ENCODE peak calls at places on chromosomes 13 and 19, in eight cellular contexts. One of them, this sample, is unnamed. For H3K27me3, the result is how much of the 10 kb centered on the place peaks cover.

GRCh38 chr13:105059786-105060185 is 1475.7 kb downstream of the EFNB2 start:
- DNase-seq in heart right ventricle: no peak
- DNase-seq in GM23338: no peak
- DNase-seq in CD8-positive, alpha-beta T cell: no peak
- DNase-seq in uterus: no peak
- DNase-seq in ascending aorta: no peak
- DNase-seq in hepatocyte: no peak
- DNase-seq in aorta: no peak
- DNase-seq in this sample: no peak

GRCh38 chr19:36257512-36257876 is 42.6 kb downstream of the ZNF146 start:
- DNase-seq in heart right ventricle: peak
- DNase-seq in GM23338: peak
- DNase-seq in CD8-positive, alpha-beta T cell: no peak
- DNase-seq in uterus: no peak
- DNase-seq in ascending aorta: no peak
- DNase-seq in hepatocyte: no peak
- DNase-seq in aorta: peak
- DNase-seq in this sample: no peak

GRCh38 chr13:112453874-112454647 is 77.9 kb downstream of the SPACA7 start:
- DNase-seq in heart right ventricle: no peak
- DNase-seq in GM23338: no peak
- DNase-seq in CD8-positive, alpha-beta T cell: peak
- DNase-seq in uterus: no peak
- DNase-seq in ascending aorta: no peak
- DNase-seq in hepatocyte: no peak
- DNase-seq in aorta: no peak
- DNase-seq in this sample: no peak

GRCh38 chr19:16327911-16328823 is 3.5 kb downstream of the KLF2 start:
- DNase-seq in heart right ventricle: peak
- DNase-seq in GM23338: no peak
- DNase-seq in CD8-positive, alpha-beta T cell: peak
- DNase-seq in uterus: peak
- DNase-seq in ascending aorta: peak
- DNase-seq in hepatocyte: peak
- DNase-seq in aorta: peak
- DNase-seq in this sample: peak

GRCh38 chr19:39372941-39373340 is 18.0 kb downstream of the PAF1 start:
- DNase-seq in heart right ventricle: no peak
- DNase-seq in GM23338: no peak
- DNase-seq in CD8-positive, alpha-beta T cell: no peak
- DNase-seq in uterus: no peak
- DNase-seq in ascending aorta: no peak
- DNase-seq in hepatocyte: no peak
- DNase-seq in aorta: peak
- DNase-seq in this sample: no peak

GRCh38 chr19:43575156-43575950 is at the start of the genes PINLYP and XRCC1:
- DNase-seq in heart right ventricle: peak
- DNase-seq in GM23338: peak
- DNase-seq in CD8-positive, alpha-beta T cell: peak
- DNase-seq in uterus: peak
- DNase-seq in ascending aorta: peak
- DNase-seq in hepatocyte: peak
- DNase-seq in aorta: peak
- DNase-seq in this sample: peak

GRCh38 chr13:114089341-114089740 is 43.1 kb downstream of the RASA3 start:
- DNase-seq in heart right ventricle: no peak
- DNase-seq in GM23338: no peak
- DNase-seq in CD8-positive, alpha-beta T cell: no peak
- DNase-seq in uterus: peak
- DNase-seq in ascending aorta: no peak
- DNase-seq in hepatocyte: no peak
- DNase-seq in aorta: peak
- DNase-seq in this sample: no peak

GRCh38 chr13:52155177-52155576 is 4.2 kb downstream of the NEK3 start:
- DNase-seq in heart right ventricle: no peak
- DNase-seq in GM23338: no peak
- DNase-seq in CD8-positive, alpha-beta T cell: no peak
- DNase-seq in uterus: no peak
- DNase-seq in ascending aorta: no peak
- DNase-seq in hepatocyte: no peak
- DNase-seq in aorta: no peak
- DNase-seq in this sample: peak

GRCh38 chr13:47945738-47946137 is 55.3 kb downstream of the SUCLA2 start:
- DNase-seq in heart right ventricle: no peak
- DNase-seq in GM23338: no peak
- DNase-seq in CD8-positive, alpha-beta T cell: no peak
- DNase-seq in uterus: no peak
- DNase-seq in ascending aorta: no peak
- DNase-seq in hepatocyte: peak
- DNase-seq in aorta: no peak
- DNase-seq in this sample: peak

GRCh38 chr13:32824671-32825070 is 191.6 kb upstream of the KL start:
- DNase-seq in heart right ventricle: no peak
- DNase-seq in GM23338: peak
- DNase-seq in CD8-positive, alpha-beta T cell: no peak
- DNase-seq in uterus: no peak
- DNase-seq in ascending aorta: no peak
- DNase-seq in hepatocyte: peak
- DNase-seq in aorta: no peak
- DNase-seq in this sample: no peak

GRCh38 chr13:37981932-37982331 is 112.4 kb upstream of the TRPC4 start:
- DNase-seq in heart right ventricle: no peak
- DNase-seq in GM23338: no peak
- DNase-seq in CD8-positive, alpha-beta T cell: no peak
- DNase-seq in uterus: no peak
- DNase-seq in ascending aorta: no peak
- DNase-seq in hepatocyte: no peak
- DNase-seq in aorta: no peak
- DNase-seq in this sample: peak
- H3K4me3 ChIP-seq in heart right ventricle: no peak
- H3K4me3 ChIP-seq in GM23338: no peak
- H3K4me3 ChIP-seq in CD8-positive, alpha-beta T cell: no peak
- H3K4me3 ChIP-seq in uterus: no peak
- H3K4me3 ChIP-seq in ascending aorta: no peak
- H3K4me3 ChIP-seq in hepatocyte: no peak
- H3K4me3 ChIP-seq in aorta: no peak
- H3K4me3 ChIP-seq in this sample: no peak

GRCh38 chr13:73367886-73368285 is 309.1 kb downstream of the KLF5 start:
- DNase-seq in heart right ventricle: no peak
- DNase-seq in GM23338: no peak
- DNase-seq in CD8-positive, alpha-beta T cell: no peak
- DNase-seq in uterus: no peak
- DNase-seq in ascending aorta: no peak
- DNase-seq in hepatocyte: no peak
- DNase-seq in aorta: no peak
- DNase-seq in this sample: peak
- H3K27ac ChIP-seq in heart right ventricle: no peak
- H3K27ac ChIP-seq in GM23338: no peak
- H3K27ac ChIP-seq in CD8-positive, alpha-beta T cell: no peak
- H3K27ac ChIP-seq in uterus: no peak
- H3K27ac ChIP-seq in ascending aorta: no peak
- H3K27ac ChIP-seq in hepatocyte: peak
- H3K27ac ChIP-seq in aorta: no peak
- H3K27ac ChIP-seq in this sample: peak

GRCh38 chr19:13037161-13037560 is 41.9 kb downstream of the NFIX start:
- DNase-seq in heart right ventricle: no peak
- DNase-seq in GM23338: no peak
- DNase-seq in CD8-positive, alpha-beta T cell: no peak
- DNase-seq in uterus: no peak
- DNase-seq in ascending aorta: no peak
- DNase-seq in hepatocyte: no peak
- DNase-seq in aorta: peak
- DNase-seq in this sample: no peak

GRCh38 chr19:13037718-13038117 is 42.4 kb downstream of the NFIX start:
- DNase-seq in heart right ventricle: no peak
- DNase-seq in GM23338: no peak
- DNase-seq in CD8-positive, alpha-beta T cell: no peak
- DNase-seq in uterus: no peak
- DNase-seq in ascending aorta: no peak
- DNase-seq in hepatocyte: no peak
- DNase-seq in aorta: no peak
- DNase-seq in this sample: no peak

GRCh38 chr19:13040232-13040915 is 45.1 kb downstream of the NFIX start:
- DNase-seq in heart right ventricle: no peak
- DNase-seq in GM23338: no peak
- DNase-seq in CD8-positive, alpha-beta T cell: no peak
- DNase-seq in uterus: no peak
- DNase-seq in ascending aorta: no peak
- DNase-seq in hepatocyte: no peak
- DNase-seq in aorta: no peak
- DNase-seq in this sample: no peak

GRCh38 chr19:13039211-13039789 is 44.0 kb downstream of the NFIX start:
- DNase-seq in heart right ventricle: no peak
- DNase-seq in GM23338: no peak
- DNase-seq in CD8-positive, alpha-beta T cell: no peak
- DNase-seq in uterus: no peak
- DNase-seq in ascending aorta: no peak
- DNase-seq in hepatocyte: no peak
- DNase-seq in aorta: no peak
- DNase-seq in this sample: no peak

GRCh38 chr19:13038306-13039210 is 43.3 kb downstream of the NFIX start:
- DNase-seq in heart right ventricle: no peak
- DNase-seq in GM23338: no peak
- DNase-seq in CD8-positive, alpha-beta T cell: no peak
- DNase-seq in uterus: no peak
- DNase-seq in ascending aorta: no peak
- DNase-seq in hepatocyte: no peak
- DNase-seq in aorta: no peak
- DNase-seq in this sample: no peak
- H3K27me3 ChIP-seq in heart right ventricle: under half
- H3K27me3 ChIP-seq in GM23338: under half
- H3K27me3 ChIP-seq in CD8-positive, alpha-beta T cell: under half
- H3K27me3 ChIP-seq in uterus: under half
- H3K27me3 ChIP-seq in ascending aorta: under half
- H3K27me3 ChIP-seq in hepatocyte: under half
- H3K27me3 ChIP-seq in aorta: under half
- H3K27me3 ChIP-seq in this sample: under half

DNA sequence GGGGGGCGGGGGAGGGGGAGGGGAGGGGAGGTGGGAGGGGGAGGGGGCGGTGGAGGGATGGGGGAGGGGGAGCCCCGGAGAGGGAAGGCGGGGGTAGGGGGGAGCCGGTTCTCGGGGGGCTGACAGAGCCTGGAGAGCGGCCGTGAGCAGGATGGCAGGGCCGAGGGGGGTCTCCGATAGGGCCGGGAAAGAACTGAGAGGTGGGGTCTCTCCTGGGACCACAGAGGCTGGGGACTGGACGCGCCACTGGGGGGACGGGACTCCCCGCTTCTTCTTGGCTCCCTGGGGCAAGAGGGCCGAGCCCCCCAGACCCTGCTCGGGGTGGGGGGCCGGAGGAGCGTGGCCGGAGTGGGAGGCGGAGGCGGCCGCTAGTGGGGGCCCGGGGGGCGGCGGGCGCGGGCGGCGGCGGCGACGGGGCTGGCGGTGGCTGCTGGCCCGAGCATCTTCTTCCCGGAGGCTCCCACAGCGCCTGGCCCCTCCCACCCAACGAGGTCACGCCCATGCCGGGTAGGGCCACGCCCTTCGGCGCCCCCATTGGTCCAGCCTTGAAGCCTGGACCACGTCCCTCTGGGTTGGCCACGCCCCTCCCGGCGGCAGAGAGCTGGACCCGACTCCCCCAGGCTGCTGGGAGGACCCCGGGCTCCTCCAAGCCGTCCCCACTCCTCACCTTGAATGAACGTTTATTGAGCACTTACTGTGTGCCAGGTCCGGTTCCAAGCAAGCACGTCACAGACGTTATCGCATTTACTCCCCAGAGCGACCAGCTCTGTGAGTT is at the start of gene NOVA2:
- DNase-seq in heart right ventricle: peak
- DNase-seq in GM23338: peak
- DNase-seq in CD8-positive, alpha-beta T cell: no peak
- DNase-seq in uterus: peak
- DNase-seq in ascending aorta: no peak
- DNase-seq in hepatocyte: peak
- DNase-seq in aorta: peak
- DNase-seq in this sample: no peak
- H3K4me3 ChIP-seq in heart right ventricle: peak
- H3K4me3 ChIP-seq in GM23338: peak
- H3K4me3 ChIP-seq in CD8-positive, alpha-beta T cell: no peak
- H3K4me3 ChIP-seq in uterus: peak
- H3K4me3 ChIP-seq in ascending aorta: peak
- H3K4me3 ChIP-seq in hepatocyte: no peak
- H3K4me3 ChIP-seq in aorta: no peak
- H3K4me3 ChIP-seq in this sample: no peak

GRCh38 chr13:77310579-77311279 is 16.2 kb downstream of the MYCBP2 start:
- DNase-seq in heart right ventricle: no peak
- DNase-seq in GM23338: no peak
- DNase-seq in CD8-positive, alpha-beta T cell: no peak
- DNase-seq in uterus: no peak
- DNase-seq in ascending aorta: no peak
- DNase-seq in hepatocyte: peak
- DNase-seq in aorta: no peak
- DNase-seq in this sample: no peak
- H3K27ac ChIP-seq in heart right ventricle: no peak
- H3K27ac ChIP-seq in GM23338: peak
- H3K27ac ChIP-seq in CD8-positive, alpha-beta T cell: no peak
- H3K27ac ChIP-seq in uterus: peak
- H3K27ac ChIP-seq in ascending aorta: peak
- H3K27ac ChIP-seq in hepatocyte: peak
- H3K27ac ChIP-seq in aorta: no peak
- H3K27ac ChIP-seq in this sample: no peak

GRCh38 chr13:102402292-102402691 is 444 bp upstream of the FGF14 start:
- DNase-seq in heart right ventricle: peak
- DNase-seq in GM23338: peak
- DNase-seq in CD8-positive, alpha-beta T cell: no peak
- DNase-seq in uterus: peak
- DNase-seq in ascending aorta: no peak
- DNase-seq in hepatocyte: peak
- DNase-seq in aorta: peak
- DNase-seq in this sample: no peak

GRCh38 chr13:102399791-102400618 is 1.8 kb downstream of the FGF14 start:
- DNase-seq in heart right ventricle: peak
- DNase-seq in GM23338: peak
- DNase-seq in CD8-positive, alpha-beta T cell: peak
- DNase-seq in uterus: peak
- DNase-seq in ascending aorta: no peak
- DNase-seq in hepatocyte: no peak
- DNase-seq in aorta: peak
- DNase-seq in this sample: no peak

GRCh38 chr13:102400619-102401125 is 1.2 kb downstream of the FGF14 start:
- DNase-seq in heart right ventricle: peak
- DNase-seq in GM23338: peak
- DNase-seq in CD8-positive, alpha-beta T cell: no peak
- DNase-seq in uterus: peak
- DNase-seq in ascending aorta: no peak
- DNase-seq in hepatocyte: no peak
- DNase-seq in aorta: peak
- DNase-seq in this sample: no peak

GRCh38 chr13:102401755-102402154 is at the start of gene FGF14:
- DNase-seq in heart right ventricle: no peak
- DNase-seq in GM23338: no peak
- DNase-seq in CD8-positive, alpha-beta T cell: no peak
- DNase-seq in uterus: no peak
- DNase-seq in ascending aorta: no peak
- DNase-seq in hepatocyte: no peak
- DNase-seq in aorta: no peak
- DNase-seq in this sample: no peak

GRCh38 chr13:102401305-102401704 is 543 bp downstream of the FGF14 start:
- DNase-seq in heart right ventricle: no peak
- DNase-seq in GM23338: no peak
- DNase-seq in CD8-positive, alpha-beta T cell: no peak
- DNase-seq in uterus: no peak
- DNase-seq in ascending aorta: no peak
- DNase-seq in hepatocyte: no peak
- DNase-seq in aorta: no peak
- DNase-seq in this sample: no peak
- H3K27me3 ChIP-seq in heart right ventricle: under half
- H3K27me3 ChIP-seq in GM23338: under half
- H3K27me3 ChIP-seq in CD8-positive, alpha-beta T cell: under half
- H3K27me3 ChIP-seq in uterus: under half
- H3K27me3 ChIP-seq in ascending aorta: under half
- H3K27me3 ChIP-seq in hepatocyte: half or more
- H3K27me3 ChIP-seq in aorta: under half
- H3K27me3 ChIP-seq in this sample: under half